ENCODE peak calls at places on chromosomes 12 and 14, in six cellular contexts. Y, V, A, B, N and Q are unnamed samples. For H3K4me1, the result is how much of the 10 kb centered on the place peaks cover.

GRCh38 chr12:123057505-123058265 is 77.2 kb downstream of the ARL6IP4 start:
- DNase-seq in Y (no peak), V (no peak), A (no peak), B (no peak), N (no peak), Q (peak)

GRCh38 chr14:94036328-94037167 is 10.4 kb downstream of the OTUB2 start:
- DNase-seq in Y (peak), V (peak), A (peak), B (peak), N (peak), Q (no peak)

GRCh38 chr14:24332094-24332983 is 2.5 kb downstream of the ADCY4 start:
- DNase-seq in Y (no peak), V (peak), A (peak), B (peak), N (peak), Q (peak)

GRCh38 chr14:102096569-102097188 is 9.8 kb upstream of the HSP90AA1 start:
- DNase-seq in Y (peak), V (peak), A (peak), B (peak), N (peak), Q (peak)

GRCh38 chr12:121033625-121034349 is 5.3 kb downstream of the OASL start:
- DNase-seq in Y (no peak), V (no peak), A (no peak), B (no peak), N (no peak), Q (peak)

GRCh38 chr12:127052491-127053232 is 1214.3 kb upstream of the TMEM132C start:
- DNase-seq in Y (no peak), V (no peak), A (no peak), B (no peak), N (no peak), Q (no peak)

GRCh38 chr14:65866906-65867305 is 454.4 kb downstream of the FUT8 start:
- DNase-seq in Y (no peak), V (peak), A (no peak), B (no peak), N (no peak), Q (no peak)

GRCh38 chr12:92034083-92034482 is 111.6 kb downstream of the BTG1 start:
- DNase-seq in Y (no peak), V (peak), A (no peak), B (no peak), N (no peak), Q (no peak)

GRCh38 chr14:61479746-61480502 is 158.5 kb downstream of the PRKCH start:
- DNase-seq in Y (no peak), V (no peak), A (no peak), B (no peak), N (no peak), Q (no peak)

GRCh38 chr14:55477680-55478079 is 37.3 kb upstream of the TBPL2 start:
- DNase-seq in Y (no peak), V (no peak), A (no peak), B (peak), N (no peak), Q (no peak)

GRCh38 chr14:45664668-45665356 is 411.8 kb upstream of the MIS18BP1 start:
- DNase-seq in Y (no peak), V (no peak), A (no peak), B (no peak), N (no peak), Q (no peak)

GRCh38 chr14:100159107-100159864 is at the start of gene DEGS2:
- DNase-seq in Y (no peak), V (peak), A (no peak), B (peak), N (peak), Q (peak)

GRCh38 chr12:11941601-11942360 is 129.0 kb upstream of the BCL2L14 start:
- DNase-seq in Y (no peak), V (no peak), A (no peak), B (no peak), N (no peak), Q (no peak)

GRCh38 chr12:99978152-99978551 is 6.6 kb downstream of the ANKS1B start:
- DNase-seq in Y (no peak), V (no peak), A (no peak), B (no peak), N (no peak), Q (no peak)

DNA sequence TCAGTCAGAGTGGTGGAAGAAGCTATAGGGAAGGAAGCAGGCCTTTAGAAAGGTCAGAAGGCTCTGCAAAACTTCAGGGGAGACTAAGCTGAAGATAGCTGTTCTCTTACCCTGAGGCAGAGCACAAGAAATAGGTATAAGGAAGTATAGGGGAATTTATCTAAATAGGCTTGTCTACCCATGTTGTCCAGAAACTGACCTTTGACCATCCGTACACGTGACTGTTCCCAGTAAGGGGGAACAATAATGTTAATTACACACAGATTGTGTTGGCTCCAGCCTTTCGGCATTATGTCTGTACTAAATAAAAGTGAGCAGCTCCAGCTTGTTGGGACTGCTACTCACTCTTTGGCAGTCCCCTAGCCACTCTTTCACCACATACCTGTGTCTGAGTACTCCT is 59.0 kb downstream of the SLCO1B1 start:
- DNase-seq in Y (no peak), V (no peak), A (no peak), B (no peak), N (no peak), Q (no peak)
- H3K4me1 ChIP-seq in Y (under half), V (under half), A (under half), B (under half), N (under half), Q (under half)

DNA sequence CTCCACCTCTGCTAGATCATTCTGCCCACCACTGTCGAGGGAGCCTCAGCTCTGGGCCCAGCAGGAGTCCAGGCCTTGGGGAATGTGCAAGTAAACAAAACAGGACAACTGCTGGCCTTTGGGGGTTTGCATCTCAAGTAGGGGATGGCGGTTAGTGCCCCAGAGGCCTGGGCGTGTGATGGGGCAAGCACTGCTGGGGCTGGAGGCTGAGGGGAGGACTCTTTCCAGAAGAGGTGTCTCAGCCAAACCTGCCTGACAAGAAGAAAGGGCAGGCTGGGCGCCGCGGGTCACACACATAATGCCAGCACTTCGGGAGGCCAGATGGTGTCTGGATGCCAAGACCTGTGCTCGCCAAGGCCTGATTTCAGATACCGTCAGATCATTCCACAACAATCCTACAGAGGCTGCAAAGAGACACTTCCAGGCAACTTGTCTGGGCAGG is 8.6 kb upstream of the ALDH2 start:
- DNase-seq in Y (no peak), V (no peak), A (no peak), B (peak), N (no peak), Q (peak)
- TF ChIP-seq POLR2A in Y (no peak), V (no peak), A (no peak), B (no peak), N (no peak), Q (no peak)

GRCh38 chr12:132505852-132506219 is 15.9 kb downstream of the FBRSL1 start:
- DNase-seq in Y (no peak), V (no peak), A (no peak), B (no peak), N (no peak), Q (no peak)

GRCh38 chr12:132502882-132503193 is 12.9 kb downstream of the FBRSL1 start:
- DNase-seq in Y (no peak), V (no peak), A (no peak), B (no peak), N (no peak), Q (no peak)

GRCh38 chr12:132505105-132505851 is 15.3 kb downstream of the FBRSL1 start:
- DNase-seq in Y (no peak), V (peak), A (no peak), B (no peak), N (no peak), Q (peak)

GRCh38 chr12:132502149-132502881 is 12.4 kb downstream of the FBRSL1 start:
- DNase-seq in Y (no peak), V (no peak), A (no peak), B (peak), N (no peak), Q (no peak)

DNA sequence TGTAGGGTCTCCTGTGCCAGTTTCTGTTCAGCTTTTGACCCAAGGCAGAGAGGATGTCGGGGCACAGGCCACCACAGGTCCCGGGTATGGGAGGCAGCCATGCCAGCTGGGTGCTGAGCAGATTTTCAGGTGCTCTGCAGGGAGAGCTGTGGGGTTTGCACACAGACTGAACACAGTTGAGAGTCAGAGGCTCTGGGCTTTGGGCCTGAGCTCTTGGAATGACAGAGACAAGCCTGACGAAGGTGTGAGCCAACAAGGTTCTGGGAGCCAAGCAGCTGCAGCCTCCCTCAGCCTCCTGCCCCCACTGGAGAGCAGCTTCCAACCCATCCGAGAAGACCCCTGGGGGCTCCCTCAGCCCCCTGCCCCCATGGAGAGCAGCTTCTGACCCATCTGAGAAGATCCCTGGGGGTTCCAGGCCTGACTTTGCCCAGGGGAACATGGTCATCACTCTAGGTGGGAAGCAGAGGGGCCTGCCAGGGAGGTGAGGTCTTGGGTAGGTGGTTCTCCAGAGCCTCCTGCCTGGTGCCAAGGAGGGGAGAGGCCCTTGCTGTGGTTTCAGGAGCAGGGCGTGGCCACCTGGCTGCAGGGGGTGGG is 13.8 kb downstream of the FBRSL1 start:
- DNase-seq in Y (no peak), V (no peak), A (no peak), B (no peak), N (no peak), Q (no peak)
- H3K4me1 ChIP-seq in Y (under half), V (under half), A (under half), B (half or more), N (half or more), Q (half or more)

GRCh38 chr12:48350249-48351021 is at the start of gene ZNF641:
- DNase-seq in Y (peak), V (peak), A (peak), B (peak), N (peak), Q (peak)
- TF ChIP-seq POLR2A in Y (peak), V (peak), A (peak), B (peak), N (peak), Q (peak)

DNA sequence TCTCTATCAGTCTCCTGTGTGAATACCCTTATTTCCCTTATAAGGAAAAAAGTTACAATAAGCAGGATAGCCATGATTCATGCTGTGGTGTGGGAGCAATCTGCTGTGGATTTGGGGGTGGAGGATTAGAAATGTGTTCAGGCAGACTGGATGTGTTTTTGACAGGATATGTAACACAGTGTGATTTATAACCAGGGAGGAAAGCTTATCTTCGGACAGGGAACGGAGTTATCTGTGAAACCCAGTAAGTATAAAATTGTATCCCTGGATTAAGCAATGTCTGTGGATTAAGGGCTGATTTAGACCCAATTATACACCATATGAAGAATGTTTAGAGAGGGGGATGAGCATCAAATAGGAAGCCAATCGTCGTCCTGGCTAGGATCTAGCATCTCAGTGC is 68.8 kb downstream of the DAD1 start:
- DNase-seq in Y (no peak), V (no peak), A (no peak), B (no peak), N (no peak), Q (no peak)
- H3K4me1 ChIP-seq in Y (under half), V (under half), A (under half), B (under half), N (under half), Q (under half)

DNA sequence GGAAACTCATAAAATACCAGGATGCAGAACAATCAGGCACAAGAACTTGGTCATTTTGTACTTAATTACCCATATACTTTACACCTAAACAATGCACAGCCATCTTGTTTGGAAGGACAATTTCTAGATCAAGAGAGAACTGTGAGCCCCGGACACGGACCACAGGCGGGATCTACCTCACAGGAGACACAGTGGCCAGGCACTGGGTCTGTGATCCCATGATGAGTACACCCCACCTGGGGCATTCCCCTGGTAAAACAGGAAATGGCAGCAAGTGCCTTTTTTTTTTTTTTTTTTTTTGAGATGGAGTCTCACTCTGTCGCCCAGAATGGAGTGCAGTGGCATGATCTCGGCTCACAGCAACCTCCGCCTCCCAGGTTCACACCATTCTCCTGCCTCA is 15.2 kb downstream of the GOLGA3 start:
- DNase-seq in Y (no peak), V (no peak), A (no peak), B (no peak), N (no peak), Q (no peak)
- TF ChIP-seq POLR2A in Y (no peak), V (no peak), A (no peak), B (no peak), N (no peak), Q (no peak)

GRCh38 chr14:64717870-64718269 is 13.6 kb downstream of the PLEKHG3 start:
- DNase-seq in Y (no peak), V (no peak), A (peak), B (peak), N (peak), Q (no peak)

GRCh38 chr14:64715628-64716412 is 11.6 kb downstream of the PLEKHG3 start:
- DNase-seq in Y (no peak), V (no peak), A (no peak), B (peak), N (peak), Q (no peak)

GRCh38 chr14:64713677-64714076 is 9.5 kb downstream of the PLEKHG3 start:
- DNase-seq in Y (no peak), V (no peak), A (no peak), B (no peak), N (no peak), Q (no peak)

GRCh38 chr14:64715146-64715627 is 11.0 kb downstream of the PLEKHG3 start:
- DNase-seq in Y (no peak), V (no peak), A (no peak), B (no peak), N (no peak), Q (no peak)

DNA sequence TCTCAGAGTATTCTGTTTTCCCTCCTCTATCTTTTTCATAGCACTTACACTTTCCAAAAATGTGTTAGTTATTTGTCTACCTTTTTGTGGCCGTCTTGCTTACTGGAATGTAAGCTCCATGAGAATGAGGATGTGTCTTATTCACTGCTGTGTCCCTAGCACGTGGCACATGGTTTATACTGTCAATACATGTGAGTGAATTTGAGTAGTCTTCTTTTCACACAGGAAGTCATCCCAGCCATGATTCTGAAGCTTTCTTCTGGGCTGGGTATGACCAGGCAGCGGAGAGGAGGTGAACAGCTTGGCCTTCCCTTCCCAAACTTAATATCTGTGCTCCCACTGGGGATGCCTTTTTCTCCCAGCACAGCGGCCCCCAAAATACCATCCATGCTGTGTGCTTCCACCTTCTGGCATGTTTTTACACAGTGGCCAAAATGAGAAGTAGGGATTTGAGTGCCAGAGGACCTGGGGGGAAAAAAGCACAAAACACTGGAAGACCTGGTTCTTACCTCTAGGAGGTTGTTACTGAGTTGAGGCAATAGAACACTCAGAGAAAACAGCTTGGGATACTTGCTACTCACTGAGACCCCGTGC is 10.3 kb downstream of the PLEKHG3 start:
- DNase-seq in Y (no peak), V (no peak), A (no peak), B (no peak), N (peak), Q (no peak)
- H3K4me1 ChIP-seq in Y (under half), V (under half), A (under half), B (half or more), N (under half), Q (half or more)

DNA sequence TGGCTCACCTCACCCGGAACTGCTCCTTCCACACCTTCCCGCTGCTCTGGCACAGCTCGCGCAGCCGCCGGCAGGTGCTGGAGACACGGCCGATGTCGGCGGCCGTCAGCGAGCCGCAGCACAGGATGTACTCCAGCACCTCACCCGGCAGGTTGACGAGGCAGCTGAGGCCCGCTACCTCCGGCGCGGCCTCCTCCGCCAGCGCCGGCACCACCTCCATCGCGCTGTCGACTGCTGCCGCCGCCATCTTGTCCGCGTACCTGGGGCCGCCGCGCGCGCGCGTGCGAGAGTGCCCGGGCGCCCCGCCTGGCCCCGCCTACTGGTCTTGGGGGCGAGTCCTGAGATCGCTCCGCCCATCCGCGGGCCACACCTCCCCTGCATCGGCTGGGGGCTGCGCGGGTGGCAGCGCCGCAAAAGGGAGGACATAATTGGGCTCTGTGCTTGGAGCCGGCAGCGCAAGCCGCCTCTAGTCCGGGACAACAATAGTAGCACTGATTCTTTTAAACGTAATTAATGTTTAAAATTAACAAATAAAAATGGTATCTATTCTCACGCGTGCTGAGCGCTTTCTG is at the start of gene FBXO21:
- DNase-seq in Y (peak), V (peak), A (peak), B (peak), N (peak), Q (peak)
- TF ChIP-seq POLR2A in Y (peak), V (peak), A (peak), B (peak), N (peak), Q (peak)

GRCh38 chr14:68139466-68140110 is 320.0 kb downstream of the RAD51B start:
- DNase-seq in Y (no peak), V (no peak), A (no peak), B (no peak), N (no peak), Q (no peak)
- H3K4me1 ChIP-seq in Y (under half), V (under half), A (under half), B (half or more), N (half or more), Q (under half)